ENCODE peak calls at places on chromosomes 11 and 22, in four cellular contexts. E, R, N and X are unnamed samples.

GRCh38 chr11:83865636-83866461 is 579.7 kb upstream of the CCDC90B start:
- DNase-seq in E (no peak), R (no peak), N (no peak), X (no peak)

GRCh38 chr11:130161441-130161840 is 1.9 kb downstream of the ST14 start:
- DNase-seq in E (no peak), R (no peak), N (no peak), X (no peak)

GRCh38 chr22:36221799-36222751 is 17.3 kb downstream of the APOL2 start:
- DNase-seq in E (peak), R (no peak), N (peak), X (peak)

GRCh38 chr11:91220476-91221202 is 997.8 kb upstream of the CHORDC1 start:
- DNase-seq in E (no peak), R (no peak), N (no peak), X (no peak)

GRCh38 chr11:79543101-79543500 is 102.3 kb upstream of the TENM4 start:
- DNase-seq in E (no peak), R (no peak), N (no peak), X (no peak)

GRCh38 chr11:133928628-133929059 is 28.1 kb downstream of the IGSF9B start:
- DNase-seq in E (peak), R (no peak), N (peak), X (no peak)

GRCh38 chr11:73478737-73479347 is 102.6 kb downstream of the RELT start:
- DNase-seq in E (no peak), R (no peak), N (peak), X (no peak)

GRCh38 chr11:63939351-63939920 is 634 bp downstream of the NAA40 start:
- DNase-seq in E (no peak), R (no peak), N (no peak), X (no peak)

GRCh38 chr11:34185926-34186841 is 80.8 kb downstream of the NAT10 start:
- DNase-seq in E (no peak), R (no peak), N (no peak), X (no peak)

GRCh38 chr11:118076754-118077281 is at the start of gene TMPRSS4:
- DNase-seq in E (peak), R (no peak), N (no peak), X (no peak)

GRCh38 chr22:38088723-38089473 is 4.9 kb upstream of the SLC16A8 start:
- DNase-seq in E (no peak), R (no peak), N (peak), X (no peak)

GRCh38 chr11:114034956-114035355 is 24.6 kb upstream of the ZBTB16 start:
- DNase-seq in E (no peak), R (no peak), N (no peak), X (no peak)

GRCh38 chr11:12156301-12157140 is 46.1 kb downstream of the MICAL2 start:
- DNase-seq in E (no peak), R (no peak), N (no peak), X (peak)

GRCh38 chr22:37492428-37493344 is 6.5 kb upstream of the MFNG start:
- DNase-seq in E (no peak), R (no peak), N (peak), X (no peak)

GRCh38 chr11:61602775-61603569 is 22.1 kb upstream of the SYT7 start:
- DNase-seq in E (peak), R (no peak), N (peak), X (peak)

GRCh38 chr11:104442320-104442719 is 278.4 kb upstream of the PDGFD start:
- DNase-seq in E (no peak), R (no peak), N (no peak), X (no peak)

GRCh38 chr11:88292156-88292844 is 45.2 kb downstream of the CTSC start:
- DNase-seq in E (peak), R (no peak), N (peak), X (peak)

GRCh38 chr22:24727218-24727851 is 47.2 kb downstream of the PIWIL3 start:
- DNase-seq in E (peak), R (no peak), N (peak), X (no peak)

GRCh38 chr11:76798656-76799055 is 15.5 kb downstream of the TSKU start:
- DNase-seq in E (no peak), R (no peak), N (no peak), X (no peak)

GRCh38 chr11:1814691-1815090 is 20.1 kb upstream of the SYT8 start:
- DNase-seq in E (no peak), R (no peak), N (no peak), X (no peak)

GRCh38 chr22:24161909-24162308 is 19.4 kb upstream of the SUSD2 start:
- DNase-seq in E (peak), R (no peak), N (no peak), X (no peak)

GRCh38 chr22:29702025-29702930 is 17.5 kb upstream of the CABP7 start:
- DNase-seq in E (no peak), R (no peak), N (peak), X (no peak)

GRCh38 chr11:2581151-2581930 is 118.5 kb downstream of the KCNQ1OT1 start:
- DNase-seq in E (peak), R (no peak), N (peak), X (peak)

GRCh38 chr22:31923166-31923565 is 21.2 kb upstream of the YWHAH start:
- DNase-seq in E (no peak), R (no peak), N (no peak), X (no peak)

GRCh38 chr22:28582806-28583205 is 96.8 kb downstream of the TTC28 start:
- DNase-seq in E (no peak), R (no peak), N (peak), X (no peak)

GRCh38 chr22:19148417-19149046 is 1.6 kb downstream of the GSC2 start:
- DNase-seq in E (no peak), R (no peak), N (no peak), X (peak)

GRCh38 chr11:1939006-1939626 is 8.0 kb upstream of the MRPL23 start:
- DNase-seq in E (no peak), R (no peak), N (peak), X (no peak)

GRCh38 chr11:19951558-19952083 is 208.7 kb downstream of the DBX1 start:
- DNase-seq in E (no peak), R (peak), N (peak), X (no peak)

GRCh38 chr11:78802058-78802633 is 227.5 kb upstream of the NARS2 start:
- DNase-seq in E (peak), R (no peak), N (no peak), X (no peak)

GRCh38 chr22:35330258-35330861 is 30.7 kb downstream of the TOM1 start:
- DNase-seq in E (peak), R (no peak), N (no peak), X (peak)

GRCh38 chr11:64531422-64531821 is 59.6 kb upstream of the SLC22A12 start:
- DNase-seq in E (no peak), R (no peak), N (no peak), X (no peak)

GRCh38 chr11:76237914-76238313 is 31.6 kb upstream of the WNT11 start:
- DNase-seq in E (no peak), R (no peak), N (peak), X (no peak)

GRCh38 chr22:20810645-20811044 is 36.7 kb downstream of the SERPIND1 start:
- DNase-seq in E (no peak), R (no peak), N (no peak), X (no peak)

GRCh38 chr11:14422052-14422813 is 63.2 kb upstream of the RRAS2 start:
- DNase-seq in E (peak), R (no peak), N (peak), X (peak)

GRCh38 chr22:28801845-28802594 is 1.7 kb upstream of the XBP1 start:
- DNase-seq in E (peak), R (no peak), N (no peak), X (no peak)

GRCh38 chr11:62708423-62709261 is 1.2 kb downstream of the GNG3 start:
- DNase-seq in E (peak), R (no peak), N (no peak), X (peak)

GRCh38 chr11:62707277-62707771 is at the start of the genes BSCL2 and GNG3:
- DNase-seq in E (no peak), R (no peak), N (peak), X (peak)

GRCh38 chr11:62705401-62705800 is 1.8 kb downstream of the BSCL2 start:
- DNase-seq in E (no peak), R (no peak), N (peak), X (peak)

GRCh38 chr11:62705880-62706831 is 1.1 kb downstream of the BSCL2 start:
- DNase-seq in E (peak), R (peak), N (peak), X (peak)

GRCh38 chr11:62706841-62707240 is 383 bp downstream of the BSCL2 start:
- DNase-seq in E (no peak), R (no peak), N (no peak), X (peak)
- H3K4me3 ChIP-seq in E (peak), R (no peak), N (peak), X (peak)

GRCh38 chr22:39459681-39460080 is 2.9 kb downstream of the MGAT3 start:
- DNase-seq in E (no peak), R (no peak), N (no peak), X (no peak)

GRCh38 chr22:39456262-39457046 is at the start of gene MGAT3:
- DNase-seq in E (no peak), R (no peak), N (peak), X (no peak)

GRCh38 chr22:39458443-39459083 is 1.8 kb downstream of the MGAT3 start:
- DNase-seq in E (no peak), R (no peak), N (no peak), X (no peak)

GRCh38 chr22:39457047-39457545 is 284 bp downstream of the MGAT3 start:
- DNase-seq in E (no peak), R (no peak), N (peak), X (no peak)

GRCh38 chr22:39457546-39458442 is 982 bp downstream of the MGAT3 start:
- DNase-seq in E (no peak), R (no peak), N (peak), X (no peak)
- H3K27ac ChIP-seq in E (peak), R (peak), N (no peak), X (no peak)

GRCh38 chr11:69275178-69275577 is 18.8 kb upstream of the MYEOV start:
- DNase-seq in E (no peak), R (no peak), N (no peak), X (no peak)

GRCh38 chr11:69272961-69273461 is 20.9 kb upstream of the MYEOV start:
- DNase-seq in E (peak), R (no peak), N (no peak), X (no peak)

GRCh38 chr11:69276165-69276564 is 17.8 kb upstream of the MYEOV start:
- DNase-seq in E (no peak), R (no peak), N (no peak), X (no peak)

GRCh38 chr11:69273571-69273970 is 20.4 kb upstream of the MYEOV start:
- DNase-seq in E (no peak), R (no peak), N (no peak), X (no peak)

DNA sequence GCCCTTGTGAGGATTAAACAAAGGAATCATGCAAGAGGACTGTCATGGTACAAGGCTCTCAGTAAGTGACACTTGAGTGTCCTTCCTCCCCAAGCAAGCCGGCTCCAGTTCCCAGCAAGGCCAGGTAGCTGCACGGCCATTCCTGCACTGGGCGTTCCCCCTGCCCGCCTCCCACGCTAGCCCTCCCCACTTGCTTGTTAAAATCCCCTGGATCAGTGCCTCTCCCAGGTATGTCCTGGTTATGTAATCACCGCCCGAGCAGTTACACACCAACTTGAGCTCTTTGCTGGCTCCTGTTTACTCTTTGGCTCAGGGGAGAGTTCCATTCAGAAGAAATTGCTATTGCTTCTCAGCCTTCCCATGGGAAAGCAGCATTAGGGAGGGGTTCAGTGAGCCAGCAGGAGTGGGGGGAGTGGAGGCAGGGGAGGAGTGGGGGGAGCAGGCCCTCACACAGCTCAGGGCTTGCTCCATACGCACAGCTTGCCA is 19.4 kb upstream of the MYEOV start:
- DNase-seq in E (peak), R (no peak), N (no peak), X (no peak)
- TF ChIP-seq EP300 in E (no peak), R (no peak), N (no peak), X (no peak)

GRCh38 chr11:94577841-94578240 is 10.7 kb downstream of the PIWIL4 start:
- DNase-seq in E (no peak), R (no peak), N (no peak), X (no peak)
- H3K4me3 ChIP-seq in E (no peak), R (no peak), N (no peak), X (no peak)

GRCh38 chr11:65537296-65537597 is 12.4 kb downstream of the SCYL1 start:
- DNase-seq in E (no peak), R (no peak), N (no peak), X (no peak)

GRCh38 chr11:65536412-65537295 is 11.8 kb downstream of the SCYL1 start:
- DNase-seq in E (no peak), R (no peak), N (no peak), X (no peak)

GRCh38 chr11:65537620-65538231 is 12.8 kb downstream of the SCYL1 start:
- DNase-seq in E (no peak), R (no peak), N (no peak), X (peak)

GRCh38 chr11:65532388-65533064 is 7.6 kb downstream of the SCYL1 start:
- DNase-seq in E (no peak), R (no peak), N (no peak), X (peak)

GRCh38 chr11:65535102-65535501 is 10.2 kb downstream of the SCYL1 start:
- DNase-seq in E (no peak), R (no peak), N (no peak), X (no peak)
- H3K27ac ChIP-seq in E (no peak), R (no peak), N (no peak), X (no peak)

GRCh38 chr22:49933236-49933921 is 14.9 kb downstream of the CRELD2 start:
- DNase-seq in E (peak), R (no peak), N (peak), X (peak)

GRCh38 chr22:49930596-49931412 is 12.4 kb downstream of the CRELD2 start:
- DNase-seq in E (peak), R (peak), N (peak), X (no peak)

GRCh38 chr22:49929553-49929979 is 11.1 kb downstream of the CRELD2 start:
- DNase-seq in E (peak), R (no peak), N (peak), X (peak)

GRCh38 chr22:49930128-49930527 is 11.7 kb downstream of the CRELD2 start:
- DNase-seq in E (no peak), R (no peak), N (no peak), X (peak)

GRCh38 chr22:49931863-49932262 is 13.4 kb downstream of the CRELD2 start:
- DNase-seq in E (no peak), R (no peak), N (no peak), X (no peak)
- TF ChIP-seq EP300 in E (no peak), R (no peak), N (no peak), X (no peak)

GRCh38 chr11:126481303-126481680 is 125.8 kb downstream of the ST3GAL4 start:
- DNase-seq in E (no peak), R (no peak), N (no peak), X (no peak)

GRCh38 chr11:126480015-126480409 is 124.5 kb downstream of the ST3GAL4 start:
- DNase-seq in E (no peak), R (no peak), N (no peak), X (no peak)

GRCh38 chr11:126479178-126479930 is 123.9 kb downstream of the ST3GAL4 start:
- DNase-seq in E (no peak), R (no peak), N (no peak), X (no peak)

GRCh38 chr11:126482586-126483108 is 127.2 kb downstream of the ST3GAL4 start:
- DNase-seq in E (no peak), R (no peak), N (no peak), X (peak)

GRCh38 chr11:126480410-126481302 is 125.2 kb downstream of the ST3GAL4 start:
- DNase-seq in E (peak), R (peak), N (peak), X (peak)
- H3K4me3 ChIP-seq in E (no peak), R (peak), N (no peak), X (no peak)

DNA sequence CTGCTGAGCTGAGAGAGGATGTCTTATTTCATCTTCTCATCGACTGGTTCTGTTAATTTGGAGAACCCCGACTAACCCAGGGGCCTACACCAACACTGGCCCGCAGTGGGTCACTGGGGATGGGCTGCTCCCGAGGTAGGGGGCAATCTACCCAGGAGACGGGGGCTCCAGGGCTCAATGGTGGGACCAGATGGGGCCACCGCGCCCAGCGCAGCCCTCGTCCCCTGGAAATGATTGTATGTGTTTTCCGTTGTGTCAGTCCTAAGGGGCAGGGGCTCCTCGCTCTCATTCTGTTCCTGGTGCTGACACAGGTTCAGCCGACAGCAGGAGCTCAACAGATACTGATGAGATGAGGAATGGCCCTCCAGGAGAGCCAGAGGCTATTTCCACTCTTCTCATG is 20.7 kb downstream of the A4GALT start:
- DNase-seq in E (no peak), R (no peak), N (no peak), X (no peak)
- H3K27ac ChIP-seq in E (peak), R (no peak), N (no peak), X (no peak)

DNA sequence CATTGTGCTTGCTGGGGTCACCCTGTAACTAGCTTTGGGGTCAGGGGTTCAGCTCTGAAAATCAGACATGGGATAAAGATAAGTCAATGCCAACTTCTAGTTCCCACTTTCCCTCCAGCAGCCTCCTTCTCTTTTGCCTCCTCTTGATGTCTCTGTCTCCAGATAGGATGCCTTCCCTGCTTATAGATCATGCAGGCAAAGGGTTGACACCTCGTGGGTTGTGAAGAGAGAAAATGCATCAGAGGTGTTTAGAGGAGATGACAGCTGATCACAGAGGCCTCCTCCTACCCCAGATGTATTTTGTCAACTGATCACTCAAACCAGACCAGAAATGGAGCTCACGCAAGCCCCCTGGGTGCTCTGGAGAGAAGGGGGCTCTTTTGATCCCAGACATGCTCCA is 337.8 kb downstream of the BUD13 start:
- DNase-seq in E (no peak), R (no peak), N (no peak), X (no peak)
- TF ChIP-seq EP300 in E (no peak), R (no peak), N (no peak), X (no peak)

DNA sequence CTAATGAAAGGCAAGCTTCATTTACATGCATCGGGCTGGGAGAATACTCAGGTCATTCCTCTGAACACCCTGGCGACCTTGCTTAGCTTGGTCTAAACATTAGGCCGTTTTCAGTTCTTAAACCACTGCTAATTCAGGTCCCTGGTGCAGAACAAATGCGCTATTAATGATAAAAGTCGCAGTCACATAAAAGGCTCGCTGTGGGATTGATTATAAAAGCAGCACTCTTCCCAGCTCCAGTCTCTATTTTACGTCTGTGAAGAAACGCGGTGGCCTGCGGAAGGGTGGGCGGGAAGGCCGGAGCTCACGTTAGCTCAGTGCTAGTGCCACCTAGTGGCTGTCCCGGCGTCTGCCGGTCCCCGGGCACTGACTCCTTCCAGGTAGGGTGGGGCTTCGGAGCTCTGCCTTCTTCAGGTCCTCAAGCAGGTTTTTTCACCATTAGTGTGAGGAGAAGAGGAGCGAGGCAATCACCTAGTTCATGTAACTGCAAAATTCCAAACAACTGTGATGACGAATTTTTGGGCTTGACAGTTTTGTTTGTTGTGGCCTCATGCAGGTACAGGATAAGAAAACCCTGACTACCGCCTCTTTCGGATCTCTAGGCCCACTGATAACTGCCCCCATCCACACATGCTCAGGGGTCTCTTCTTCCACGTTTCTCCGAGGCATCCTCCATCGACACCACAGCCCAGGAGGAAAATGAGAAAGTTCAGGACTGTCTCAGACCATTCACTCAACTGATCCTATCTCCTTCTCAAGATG is 66.5 kb upstream of the CLMP start:
- DNase-seq in E (peak), R (no peak), N (peak), X (peak)
- H3K4me3 ChIP-seq in E (peak), R (no peak), N (no peak), X (no peak)